ENCODE peak calls at places on chromosomes 7 and 10, in ten cellular contexts. One of them, this sample, is unnamed.

GRCh38 chr7:108181073-108181985 is 51.2 kb upstream of the LAMB4 start:
- DNase-seq in naive thymus-derived CD4-positive, alpha-beta T cell: peak
- DNase-seq in HepG2: peak
- DNase-seq in brain microvascular endothelial cell: peak
- DNase-seq in body of pancreas: no peak
- DNase-seq in mesendoderm: peak
- DNase-seq in esophagus squamous epithelium: no peak
- DNase-seq in lower lobe of right lung: no peak
- DNase-seq in WERI-Rb-1: no peak
- DNase-seq in mesenchymal stem cell: peak
- DNase-seq in this sample: peak

GRCh38 chr7:108425876-108426275 is 30.4 kb downstream of the NRCAM start:
- DNase-seq in naive thymus-derived CD4-positive, alpha-beta T cell: no peak
- DNase-seq in HepG2: no peak
- DNase-seq in brain microvascular endothelial cell: no peak
- DNase-seq in body of pancreas: no peak
- DNase-seq in mesendoderm: no peak
- DNase-seq in esophagus squamous epithelium: no peak
- DNase-seq in lower lobe of right lung: no peak
- DNase-seq in WERI-Rb-1: no peak
- DNase-seq in mesenchymal stem cell: no peak
- DNase-seq in this sample: no peak

GRCh38 chr7:103989200-103989784 is at the start of gene RELN:
- DNase-seq in naive thymus-derived CD4-positive, alpha-beta T cell: no peak
- DNase-seq in HepG2: peak
- DNase-seq in brain microvascular endothelial cell: peak
- DNase-seq in body of pancreas: no peak
- DNase-seq in mesendoderm: peak
- DNase-seq in esophagus squamous epithelium: no peak
- DNase-seq in lower lobe of right lung: no peak
- DNase-seq in WERI-Rb-1: peak
- DNase-seq in mesenchymal stem cell: peak
- DNase-seq in this sample: no peak

GRCh38 chr7:32206987-32207386 is 136.8 kb upstream of the PDE1C start:
- DNase-seq in naive thymus-derived CD4-positive, alpha-beta T cell: no peak
- DNase-seq in HepG2: peak
- DNase-seq in brain microvascular endothelial cell: peak
- DNase-seq in body of pancreas: no peak
- DNase-seq in mesendoderm: peak
- DNase-seq in esophagus squamous epithelium: no peak
- DNase-seq in lower lobe of right lung: no peak
- DNase-seq in WERI-Rb-1: peak
- DNase-seq in mesenchymal stem cell: peak
- DNase-seq in this sample: no peak

GRCh38 chr7:134298902-134299683 is 17.6 kb downstream of the SLC35B4 start:
- DNase-seq in naive thymus-derived CD4-positive, alpha-beta T cell: no peak
- DNase-seq in HepG2: no peak
- DNase-seq in brain microvascular endothelial cell: no peak
- DNase-seq in body of pancreas: peak
- DNase-seq in mesendoderm: no peak
- DNase-seq in esophagus squamous epithelium: no peak
- DNase-seq in lower lobe of right lung: no peak
- DNase-seq in WERI-Rb-1: no peak
- DNase-seq in mesenchymal stem cell: peak
- DNase-seq in this sample: no peak

GRCh38 chr7:85004402-85004801 is 182.5 kb downstream of the SEMA3D start:
- DNase-seq in naive thymus-derived CD4-positive, alpha-beta T cell: no peak
- DNase-seq in HepG2: no peak
- DNase-seq in brain microvascular endothelial cell: peak
- DNase-seq in body of pancreas: no peak
- DNase-seq in mesendoderm: no peak
- DNase-seq in esophagus squamous epithelium: no peak
- DNase-seq in lower lobe of right lung: no peak
- DNase-seq in WERI-Rb-1: no peak
- DNase-seq in mesenchymal stem cell: peak
- DNase-seq in this sample: no peak

GRCh38 chr7:35691827-35692307 is 3.1 kb downstream of the HERPUD2 start:
- DNase-seq in naive thymus-derived CD4-positive, alpha-beta T cell: peak
- DNase-seq in HepG2: peak
- DNase-seq in brain microvascular endothelial cell: no peak
- DNase-seq in body of pancreas: peak
- DNase-seq in mesendoderm: peak
- DNase-seq in esophagus squamous epithelium: no peak
- DNase-seq in lower lobe of right lung: no peak
- DNase-seq in WERI-Rb-1: no peak
- DNase-seq in mesenchymal stem cell: peak
- DNase-seq in this sample: no peak

GRCh38 chr10:26689394-26689793 is 8.1 kb upstream of the PDSS1 start:
- DNase-seq in naive thymus-derived CD4-positive, alpha-beta T cell: no peak
- DNase-seq in HepG2: no peak
- DNase-seq in brain microvascular endothelial cell: no peak
- DNase-seq in body of pancreas: no peak
- DNase-seq in mesendoderm: no peak
- DNase-seq in esophagus squamous epithelium: no peak
- DNase-seq in lower lobe of right lung: no peak
- DNase-seq in WERI-Rb-1: no peak
- DNase-seq in mesenchymal stem cell: no peak
- DNase-seq in this sample: peak

GRCh38 chr10:108862691-108863350 is 1060.5 kb downstream of the XPNPEP1 start:
- DNase-seq in naive thymus-derived CD4-positive, alpha-beta T cell: no peak
- DNase-seq in HepG2: no peak
- DNase-seq in brain microvascular endothelial cell: no peak
- DNase-seq in body of pancreas: no peak
- DNase-seq in mesendoderm: no peak
- DNase-seq in esophagus squamous epithelium: no peak
- DNase-seq in lower lobe of right lung: no peak
- DNase-seq in WERI-Rb-1: no peak
- DNase-seq in mesenchymal stem cell: peak
- DNase-seq in this sample: no peak

DNA sequence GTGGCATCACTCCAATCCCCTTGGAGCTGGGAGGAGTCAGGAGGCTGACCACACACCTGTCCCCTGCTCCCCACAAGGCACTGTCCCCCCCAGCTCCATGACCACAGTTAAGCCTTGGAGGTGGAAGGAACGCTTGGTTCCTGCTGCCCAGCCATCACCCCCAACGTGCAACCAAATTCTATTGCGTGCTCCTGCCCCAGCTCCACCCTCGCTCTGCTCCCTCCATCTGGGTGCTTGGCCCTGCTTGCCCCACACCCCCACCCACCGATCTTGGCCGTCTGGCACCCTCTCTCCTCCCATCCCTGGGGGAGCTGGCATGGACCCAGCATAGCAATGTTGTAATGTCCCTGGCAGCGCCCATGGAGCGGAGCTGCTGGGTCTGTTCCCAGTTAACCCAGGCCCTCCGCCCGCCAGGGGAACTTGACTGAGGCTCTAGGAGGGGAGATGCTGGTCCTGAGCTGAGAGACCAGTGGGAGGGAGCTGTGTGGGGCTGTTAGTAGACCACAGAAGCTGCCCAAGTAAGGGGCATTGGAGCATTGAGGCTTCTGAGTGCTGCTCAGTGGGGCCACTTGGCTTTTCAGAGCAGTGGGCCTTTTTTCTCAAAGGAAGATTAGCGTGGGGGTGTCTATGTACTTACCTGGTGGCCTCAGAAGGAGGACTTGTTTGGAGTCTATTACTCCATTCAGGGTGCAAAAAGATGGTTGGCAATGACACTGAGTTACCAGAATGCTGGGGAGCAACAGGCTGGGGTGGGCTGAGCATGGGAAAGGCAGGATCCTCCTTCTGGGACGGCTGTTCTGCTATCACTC is 1.1 kb downstream of the EPHB6 start:
- DNase-seq in naive thymus-derived CD4-positive, alpha-beta T cell: no peak
- DNase-seq in HepG2: no peak
- DNase-seq in brain microvascular endothelial cell: no peak
- DNase-seq in body of pancreas: peak
- DNase-seq in mesendoderm: no peak
- DNase-seq in esophagus squamous epithelium: no peak
- DNase-seq in lower lobe of right lung: peak
- DNase-seq in WERI-Rb-1: no peak
- DNase-seq in mesenchymal stem cell: no peak
- DNase-seq in this sample: no peak
- H3K4me3 ChIP-seq in naive thymus-derived CD4-positive, alpha-beta T cell: peak
- H3K4me3 ChIP-seq in HepG2: no peak
- H3K4me3 ChIP-seq in brain microvascular endothelial cell: peak
- H3K4me3 ChIP-seq in body of pancreas: no peak
- H3K4me3 ChIP-seq in mesendoderm: no peak
- H3K4me3 ChIP-seq in esophagus squamous epithelium: peak
- H3K4me3 ChIP-seq in lower lobe of right lung: peak
- H3K4me3 ChIP-seq in WERI-Rb-1: no peak
- H3K4me3 ChIP-seq in mesenchymal stem cell: peak
- H3K4me3 ChIP-seq in this sample: peak

DNA sequence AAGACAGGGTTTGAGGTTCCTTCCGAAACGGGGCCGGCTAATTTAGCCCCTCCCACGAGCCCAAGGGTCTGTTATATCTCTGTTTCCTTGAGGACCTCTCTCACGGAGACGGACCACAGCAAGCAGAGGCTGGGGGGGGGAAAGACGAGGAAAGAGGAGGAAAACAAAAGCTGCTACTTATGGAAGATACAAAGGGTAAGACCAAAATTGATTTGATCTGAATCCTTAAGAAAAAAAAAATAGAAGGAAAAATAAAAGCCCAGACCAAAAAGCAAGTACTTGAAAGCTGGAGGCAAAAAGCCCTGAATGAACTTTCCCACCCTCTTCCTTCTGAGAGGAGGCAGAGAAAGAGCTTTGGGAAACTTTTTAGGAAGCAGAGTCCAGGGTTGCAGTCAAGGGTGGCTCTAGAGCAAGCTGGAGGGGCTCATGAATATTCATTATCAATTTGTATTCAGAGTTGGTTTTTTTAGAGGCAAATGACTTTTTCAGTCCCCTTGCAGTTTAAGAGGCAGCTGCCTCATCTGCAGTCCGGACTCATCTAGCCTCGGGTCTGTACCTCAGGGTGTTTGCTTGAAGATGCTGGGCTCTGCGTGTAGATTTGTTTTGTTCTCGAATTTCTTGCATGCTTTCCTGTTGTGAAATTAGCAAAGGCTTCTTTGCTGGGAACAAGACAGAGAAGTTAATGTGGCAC is at the start of gene ENTPD1:
- DNase-seq in naive thymus-derived CD4-positive, alpha-beta T cell: no peak
- DNase-seq in HepG2: no peak
- DNase-seq in brain microvascular endothelial cell: peak
- DNase-seq in body of pancreas: peak
- DNase-seq in mesendoderm: peak
- DNase-seq in esophagus squamous epithelium: no peak
- DNase-seq in lower lobe of right lung: no peak
- DNase-seq in WERI-Rb-1: no peak
- DNase-seq in mesenchymal stem cell: peak
- DNase-seq in this sample: no peak
- H3K4me3 ChIP-seq in naive thymus-derived CD4-positive, alpha-beta T cell: no peak
- H3K4me3 ChIP-seq in HepG2: no peak
- H3K4me3 ChIP-seq in brain microvascular endothelial cell: peak
- H3K4me3 ChIP-seq in body of pancreas: no peak
- H3K4me3 ChIP-seq in mesendoderm: peak
- H3K4me3 ChIP-seq in esophagus squamous epithelium: peak
- H3K4me3 ChIP-seq in lower lobe of right lung: peak
- H3K4me3 ChIP-seq in WERI-Rb-1: no peak
- H3K4me3 ChIP-seq in mesenchymal stem cell: peak
- H3K4me3 ChIP-seq in this sample: no peak

DNA sequence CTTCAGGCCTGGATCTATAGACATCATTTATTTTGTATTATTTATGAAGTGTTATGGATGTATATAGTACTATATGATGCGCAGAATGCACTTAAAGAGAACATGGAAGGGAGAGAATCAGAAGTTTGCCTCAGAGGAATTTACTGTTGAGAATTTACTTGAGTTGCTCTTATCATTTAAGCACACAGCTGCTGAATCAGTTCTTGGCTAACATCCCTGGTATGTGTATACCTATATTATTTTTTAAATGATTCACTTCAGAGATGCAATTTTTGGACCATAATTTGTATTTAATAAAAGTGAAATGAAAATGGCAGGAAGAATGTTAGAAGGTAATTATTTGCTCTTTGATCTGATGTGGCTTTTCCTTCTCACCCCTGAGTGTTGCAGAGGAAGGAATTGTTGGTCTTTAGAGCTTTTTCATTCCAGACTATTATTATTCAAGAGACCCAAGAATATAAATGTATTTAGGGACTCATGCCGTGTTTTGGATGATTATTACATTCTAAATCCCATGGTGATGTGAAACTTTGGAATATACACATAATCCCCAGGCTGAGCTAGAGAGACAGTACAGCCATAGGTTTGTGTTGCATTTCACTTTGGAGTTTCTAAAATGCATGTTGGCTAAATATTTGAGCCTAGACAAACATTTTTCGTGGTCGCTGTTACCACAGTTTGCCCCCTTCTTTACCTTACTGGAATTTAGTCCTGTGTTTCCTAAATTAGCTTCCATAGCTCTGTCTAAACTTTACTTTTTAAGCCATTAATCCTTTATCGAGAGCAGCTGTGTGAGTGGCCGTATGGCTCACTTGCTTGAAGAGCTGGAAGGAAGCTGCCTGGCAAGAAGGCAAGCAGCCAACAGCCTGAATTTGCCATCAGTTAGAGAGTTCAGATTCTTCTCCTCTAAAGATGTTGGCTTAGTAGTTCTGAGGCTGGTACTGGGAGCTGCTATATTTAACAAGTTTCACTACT is 191.8 kb downstream of the BICC1 start:
- DNase-seq in naive thymus-derived CD4-positive, alpha-beta T cell: no peak
- DNase-seq in HepG2: no peak
- DNase-seq in brain microvascular endothelial cell: peak
- DNase-seq in body of pancreas: no peak
- DNase-seq in mesendoderm: no peak
- DNase-seq in esophagus squamous epithelium: no peak
- DNase-seq in lower lobe of right lung: no peak
- DNase-seq in WERI-Rb-1: no peak
- DNase-seq in mesenchymal stem cell: no peak
- DNase-seq in this sample: no peak
- H3K4me3 ChIP-seq in naive thymus-derived CD4-positive, alpha-beta T cell: no peak
- H3K4me3 ChIP-seq in HepG2: no peak
- H3K4me3 ChIP-seq in brain microvascular endothelial cell: no peak
- H3K4me3 ChIP-seq in body of pancreas: no peak
- H3K4me3 ChIP-seq in mesendoderm: no peak
- H3K4me3 ChIP-seq in esophagus squamous epithelium: no peak
- H3K4me3 ChIP-seq in lower lobe of right lung: no peak
- H3K4me3 ChIP-seq in WERI-Rb-1: no peak
- H3K4me3 ChIP-seq in mesenchymal stem cell: peak
- H3K4me3 ChIP-seq in this sample: no peak

DNA sequence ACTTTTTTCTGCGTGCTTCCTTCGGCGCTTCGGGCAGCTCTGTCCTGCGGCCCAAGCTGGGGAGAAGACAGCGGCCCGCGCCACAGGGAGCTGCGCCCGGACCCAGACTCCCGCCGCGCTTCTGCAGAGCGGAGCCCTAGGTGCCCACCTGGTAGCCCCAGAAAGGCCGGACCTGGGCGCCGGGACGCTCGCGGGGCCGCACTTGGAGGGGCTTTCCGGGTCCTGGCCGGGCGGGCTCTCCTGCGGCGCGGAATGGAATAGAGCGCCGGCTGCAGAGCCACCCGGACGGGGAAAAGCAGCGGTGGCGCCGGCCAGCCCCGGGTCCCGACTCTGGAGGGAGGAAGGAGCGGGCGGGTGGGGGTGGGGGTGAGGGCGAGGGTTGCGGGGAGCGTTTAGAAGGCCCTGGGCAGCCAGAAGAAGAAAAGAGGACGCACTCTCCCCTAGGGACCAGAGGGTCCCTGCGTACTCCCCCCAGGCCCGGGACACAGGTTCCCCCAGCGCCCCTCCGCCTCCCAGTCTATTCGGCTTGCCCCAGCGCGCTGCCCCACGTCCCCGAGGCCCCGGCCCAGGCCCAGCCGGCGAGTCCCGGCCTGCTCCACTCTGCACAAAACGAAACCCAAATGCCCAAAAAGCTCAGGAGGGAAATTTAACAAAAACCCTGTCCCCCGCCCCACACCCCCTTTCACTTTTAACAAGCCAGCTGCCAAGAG is 4.5 kb downstream of the ZNF503 start:
- DNase-seq in naive thymus-derived CD4-positive, alpha-beta T cell: no peak
- DNase-seq in HepG2: no peak
- DNase-seq in brain microvascular endothelial cell: no peak
- DNase-seq in body of pancreas: peak
- DNase-seq in mesendoderm: peak
- DNase-seq in esophagus squamous epithelium: no peak
- DNase-seq in lower lobe of right lung: peak
- DNase-seq in WERI-Rb-1: no peak
- DNase-seq in mesenchymal stem cell: peak
- DNase-seq in this sample: no peak
- H3K4me3 ChIP-seq in naive thymus-derived CD4-positive, alpha-beta T cell: no peak
- H3K4me3 ChIP-seq in HepG2: no peak
- H3K4me3 ChIP-seq in brain microvascular endothelial cell: peak
- H3K4me3 ChIP-seq in body of pancreas: peak
- H3K4me3 ChIP-seq in mesendoderm: no peak
- H3K4me3 ChIP-seq in esophagus squamous epithelium: peak
- H3K4me3 ChIP-seq in lower lobe of right lung: peak
- H3K4me3 ChIP-seq in WERI-Rb-1: no peak
- H3K4me3 ChIP-seq in mesenchymal stem cell: peak
- H3K4me3 ChIP-seq in this sample: no peak